ENCODE peak calls at places on chromosomes 2 and 18, in six cellular contexts. Q is NCI-H2081; N is lung microvascular endothelial cell; O is iris pigment epithelial cell; M is activated T-cell treated with anti-CD3 and anti-CD28 coated beads, Interleukin-2, amount 50 U/mL, for 72 hours; F is activated gamma-delta T cell treated with Interleukin-2 at 50 U/mL for 16 hours. G is an unnamed sample.
A peak's percentile ranks its signal among the peaks of the same experiment; 100 is the strongest.

GRCh38 chr2:39431592-39432316 is 5.3 kb downstream of the MAP4K3 start:
- DNase-seq in Q (no peak), N (no peak), O (peak; percentile 86), M (no peak), F (no peak), G (no peak)

GRCh38 chr2:159606287-159606686 is 10.1 kb downstream of the BAZ2B start:
- DNase-seq in Q (no peak), N (no peak), O (peak; percentile 39), M (no peak), F (no peak), G (no peak)

GRCh38 chr2:199197448-199197847 is 260.3 kb downstream of the SATB2 start:
- DNase-seq in Q (no peak), N (no peak), O (no peak), M (no peak), F (no peak), G (no peak)

GRCh38 chr2:106116248-106116647 is 77.9 kb downstream of the UXS1 start:
- DNase-seq in Q (no peak), N (no peak), O (no peak), M (no peak), F (no peak), G (no peak)

GRCh38 chr2:217953531-217953932 is 49.3 kb downstream of the TNS1 start:
- DNase-seq in Q (no peak), N (no peak), O (no peak), M (no peak), F (no peak), G (no peak)

GRCh38 chr2:28164280-28164801 is 228.3 kb upstream of the FOSL2 start:
- DNase-seq in Q (no peak), N (no peak), O (peak; percentile 47), M (no peak), F (no peak), G (no peak)

GRCh38 chr2:143823286-143823685 is 694.1 kb downstream of the ARHGAP15 start:
- DNase-seq in Q (no peak), N (no peak), O (no peak), M (no peak), F (no peak), G (no peak)

GRCh38 chr2:47488870-47489584 is 86.1 kb downstream of the MSH2 start:
- DNase-seq in Q (no peak), N (peak; percentile 62), O (peak; percentile 95), M (no peak), F (no peak), G (no peak)

GRCh38 chr2:130912471-130912870 is 75.8 kb downstream of the ARHGEF4 start:
- DNase-seq in Q (no peak), N (no peak), O (no peak), M (no peak), F (no peak), G (no peak)

GRCh38 chr2:5921081-5921642 is 229.0 kb downstream of the SOX11 start:
- DNase-seq in Q (no peak), N (no peak), O (no peak), M (no peak), F (no peak), G (no peak)

GRCh38 chr2:17752892-17753802 is 463 bp downstream of the SMC6 start:
- DNase-seq in Q (peak; percentile 72), N (peak; percentile 72), O (peak; percentile 34), M (peak; percentile 52), F (peak; percentile 36), G (peak; percentile 52)

GRCh38 chr2:197109326-197109725 is 182.8 kb upstream of the PGAP1 start:
- DNase-seq in Q (no peak), N (no peak), O (no peak), M (no peak), F (no peak), G (no peak)

GRCh38 chr2:203623104-203623503 is 83.3 kb upstream of the CD28 start:
- DNase-seq in Q (no peak), N (no peak), O (peak; percentile 97), M (no peak), F (no peak), G (peak; percentile 23)

GRCh38 chr2:133633309-133633708 is 65.0 kb upstream of the NCKAP5 start:
- DNase-seq in Q (no peak), N (no peak), O (no peak), M (no peak), F (no peak), G (no peak)

GRCh38 chr2:140506606-140507005 is 1624.2 kb downstream of the LRP1B start:
- DNase-seq in Q (no peak), N (no peak), O (peak; percentile 92), M (no peak), F (no peak), G (no peak)

GRCh38 chr2:121427187-121427689 is 103.4 kb upstream of the RNU4ATAC start:
- DNase-seq in Q (no peak), N (no peak), O (peak; percentile 25), M (no peak), F (no peak), G (no peak)

GRCh38 chr2:175630319-175631246 is 371.5 kb downstream of the LNPK start:
- DNase-seq in Q (peak; percentile 20), N (no peak), O (no peak), M (no peak), F (no peak), G (peak; percentile 69)

GRCh38 chr2:60302377-60303126 is 250.9 kb downstream of the BCL11A start:
- DNase-seq in Q (no peak), N (no peak), O (no peak), M (no peak), F (no peak), G (no peak)

GRCh38 chr18:41703744-41704530 is 251.1 kb upstream of the PIK3C3 start:
- DNase-seq in Q (no peak), N (no peak), O (peak; percentile 42), M (no peak), F (no peak), G (no peak)

GRCh38 chr2:157596992-157597681 is 31.5 kb downstream of the ACVR1C start:
- DNase-seq in Q (peak; percentile 68), N (peak; percentile 12), O (peak; percentile 17), M (peak; percentile 72), F (peak; percentile 44), G (no peak)

GRCh38 chr2:109335586-109336266 is 206.7 kb downstream of the SH3RF3 start:
- DNase-seq in Q (no peak), N (peak; percentile 31), O (peak; percentile 85), M (peak; percentile 31), F (no peak), G (no peak)

GRCh38 chr2:159111346-159111922 is 143.0 kb downstream of the TANC1 start:
- DNase-seq in Q (no peak), N (no peak), O (no peak), M (no peak), F (no peak), G (peak; percentile 34)

GRCh38 chr2:107804608-107805498 is 21.8 kb upstream of the RGPD4 start:
- DNase-seq in Q (no peak), N (no peak), O (peak; percentile 31), M (no peak), F (no peak), G (no peak)